ENCODE peak calls at places on chromosomes 11 and 22, in eight cellular contexts. One of them, this sample, is unnamed. For H3K27me3 and H3K9me3, the result is how much of the 10 kb centered on the place peaks cover.

GRCh38 chr11:76892305-76892704 is 31.6 kb downstream of the ACER3 start:
- DNase-seq in adrenal gland: no peak
- DNase-seq in IMR-90: no peak
- DNase-seq in Peyer's patch: no peak
- DNase-seq in tibial nerve: no peak
- DNase-seq in GM12878: no peak
- DNase-seq in esophagus squamous epithelium: no peak
- DNase-seq in ovary: no peak
- DNase-seq in this sample: no peak

GRCh38 chr11:78418584-78419211 is 1.1 kb upstream of the GAB2 start:
- DNase-seq in adrenal gland: no peak
- DNase-seq in IMR-90: peak
- DNase-seq in Peyer's patch: no peak
- DNase-seq in tibial nerve: peak
- DNase-seq in GM12878: no peak
- DNase-seq in esophagus squamous epithelium: no peak
- DNase-seq in ovary: no peak
- DNase-seq in this sample: no peak

GRCh38 chr22:44550666-44551491 is 52.8 kb upstream of the RTL6 start:
- DNase-seq in adrenal gland: peak
- DNase-seq in IMR-90: peak
- DNase-seq in Peyer's patch: no peak
- DNase-seq in tibial nerve: no peak
- DNase-seq in GM12878: peak
- DNase-seq in esophagus squamous epithelium: no peak
- DNase-seq in ovary: peak
- DNase-seq in this sample: no peak

GRCh38 chr11:115199501-115199900 is 304.7 kb downstream of the CADM1 start:
- DNase-seq in adrenal gland: no peak
- DNase-seq in IMR-90: peak
- DNase-seq in Peyer's patch: no peak
- DNase-seq in tibial nerve: no peak
- DNase-seq in GM12878: no peak
- DNase-seq in esophagus squamous epithelium: no peak
- DNase-seq in ovary: no peak
- DNase-seq in this sample: no peak

GRCh38 chr11:118581057-118581456 is 8.8 kb downstream of the ARCN1 start:
- DNase-seq in adrenal gland: no peak
- DNase-seq in IMR-90: no peak
- DNase-seq in Peyer's patch: no peak
- DNase-seq in tibial nerve: no peak
- DNase-seq in GM12878: no peak
- DNase-seq in esophagus squamous epithelium: no peak
- DNase-seq in ovary: no peak
- DNase-seq in this sample: no peak

GRCh38 chr11:14886509-14886908 is 5.5 kb downstream of the CYP2R1 start:
- DNase-seq in adrenal gland: no peak
- DNase-seq in IMR-90: no peak
- DNase-seq in Peyer's patch: no peak
- DNase-seq in tibial nerve: no peak
- DNase-seq in GM12878: no peak
- DNase-seq in esophagus squamous epithelium: no peak
- DNase-seq in ovary: no peak
- DNase-seq in this sample: no peak

GRCh38 chr11:106854429-106854828 is 163.8 kb downstream of the GUCY1A2 start:
- DNase-seq in adrenal gland: no peak
- DNase-seq in IMR-90: no peak
- DNase-seq in Peyer's patch: no peak
- DNase-seq in tibial nerve: no peak
- DNase-seq in GM12878: no peak
- DNase-seq in esophagus squamous epithelium: no peak
- DNase-seq in ovary: no peak
- DNase-seq in this sample: no peak

GRCh38 chr22:19801340-19802000 is 40.9 kb downstream of the TBX1 start:
- DNase-seq in adrenal gland: no peak
- DNase-seq in IMR-90: no peak
- DNase-seq in Peyer's patch: no peak
- DNase-seq in tibial nerve: no peak
- DNase-seq in GM12878: no peak
- DNase-seq in esophagus squamous epithelium: no peak
- DNase-seq in ovary: no peak
- DNase-seq in this sample: no peak

GRCh38 chr22:37303821-37304274 is 21.5 kb downstream of the CYTH4 start:
- DNase-seq in adrenal gland: peak
- DNase-seq in IMR-90: peak
- DNase-seq in Peyer's patch: no peak
- DNase-seq in tibial nerve: no peak
- DNase-seq in GM12878: no peak
- DNase-seq in esophagus squamous epithelium: no peak
- DNase-seq in ovary: no peak
- DNase-seq in this sample: no peak

GRCh38 chr11:43327987-43328386 is 16.2 kb downstream of the API5 start:
- DNase-seq in adrenal gland: no peak
- DNase-seq in IMR-90: peak
- DNase-seq in Peyer's patch: no peak
- DNase-seq in tibial nerve: no peak
- DNase-seq in GM12878: no peak
- DNase-seq in esophagus squamous epithelium: no peak
- DNase-seq in ovary: no peak
- DNase-seq in this sample: no peak

GRCh38 chr11:93740031-93740801 is 1.1 kb downstream of the TAF1D start:
- DNase-seq in adrenal gland: no peak
- DNase-seq in IMR-90: peak
- DNase-seq in Peyer's patch: no peak
- DNase-seq in tibial nerve: no peak
- DNase-seq in GM12878: no peak
- DNase-seq in esophagus squamous epithelium: no peak
- DNase-seq in ovary: peak
- DNase-seq in this sample: peak

GRCh38 chr11:131867457-131868257 is 497.2 kb downstream of the NTM start:
- DNase-seq in adrenal gland: peak
- DNase-seq in IMR-90: peak
- DNase-seq in Peyer's patch: peak
- DNase-seq in tibial nerve: peak
- DNase-seq in GM12878: no peak
- DNase-seq in esophagus squamous epithelium: no peak
- DNase-seq in ovary: no peak
- DNase-seq in this sample: peak

GRCh38 chr11:75849917-75850316 is 34.9 kb downstream of the UVRAG start:
- DNase-seq in adrenal gland: no peak
- DNase-seq in IMR-90: no peak
- DNase-seq in Peyer's patch: no peak
- DNase-seq in tibial nerve: no peak
- DNase-seq in GM12878: no peak
- DNase-seq in esophagus squamous epithelium: no peak
- DNase-seq in ovary: no peak
- DNase-seq in this sample: no peak

GRCh38 chr22:35467788-35468187 is 67.8 kb downstream of the MCM5 start:
- DNase-seq in adrenal gland: peak
- DNase-seq in IMR-90: peak
- DNase-seq in Peyer's patch: peak
- DNase-seq in tibial nerve: peak
- DNase-seq in GM12878: no peak
- DNase-seq in esophagus squamous epithelium: no peak
- DNase-seq in ovary: peak
- DNase-seq in this sample: peak

GRCh38 chr22:19805821-19806212 is 45.2 kb downstream of the TBX1 start:
- DNase-seq in adrenal gland: no peak
- DNase-seq in IMR-90: no peak
- DNase-seq in Peyer's patch: no peak
- DNase-seq in tibial nerve: no peak
- DNase-seq in GM12878: no peak
- DNase-seq in esophagus squamous epithelium: no peak
- DNase-seq in ovary: no peak
- DNase-seq in this sample: no peak

GRCh38 chr11:80722616-80723015 is 1281.8 kb upstream of the TENM4 start:
- DNase-seq in adrenal gland: no peak
- DNase-seq in IMR-90: no peak
- DNase-seq in Peyer's patch: no peak
- DNase-seq in tibial nerve: no peak
- DNase-seq in GM12878: no peak
- DNase-seq in esophagus squamous epithelium: no peak
- DNase-seq in ovary: no peak
- DNase-seq in this sample: no peak

GRCh38 chr11:63870351-63871197 is 31.7 kb downstream of the MARK2 start:
- DNase-seq in adrenal gland: no peak
- DNase-seq in IMR-90: peak
- DNase-seq in Peyer's patch: peak
- DNase-seq in tibial nerve: no peak
- DNase-seq in GM12878: no peak
- DNase-seq in esophagus squamous epithelium: no peak
- DNase-seq in ovary: no peak
- DNase-seq in this sample: no peak
- TF ChIP-seq POLR2A in adrenal gland: no peak
- TF ChIP-seq POLR2A in IMR-90: no peak
- TF ChIP-seq POLR2A in Peyer's patch: no peak
- TF ChIP-seq POLR2A in tibial nerve: no peak
- TF ChIP-seq POLR2A in GM12878: no peak
- TF ChIP-seq POLR2A in esophagus squamous epithelium: no peak
- TF ChIP-seq POLR2A in ovary: no peak
- TF ChIP-seq POLR2A in this sample: no peak

DNA sequence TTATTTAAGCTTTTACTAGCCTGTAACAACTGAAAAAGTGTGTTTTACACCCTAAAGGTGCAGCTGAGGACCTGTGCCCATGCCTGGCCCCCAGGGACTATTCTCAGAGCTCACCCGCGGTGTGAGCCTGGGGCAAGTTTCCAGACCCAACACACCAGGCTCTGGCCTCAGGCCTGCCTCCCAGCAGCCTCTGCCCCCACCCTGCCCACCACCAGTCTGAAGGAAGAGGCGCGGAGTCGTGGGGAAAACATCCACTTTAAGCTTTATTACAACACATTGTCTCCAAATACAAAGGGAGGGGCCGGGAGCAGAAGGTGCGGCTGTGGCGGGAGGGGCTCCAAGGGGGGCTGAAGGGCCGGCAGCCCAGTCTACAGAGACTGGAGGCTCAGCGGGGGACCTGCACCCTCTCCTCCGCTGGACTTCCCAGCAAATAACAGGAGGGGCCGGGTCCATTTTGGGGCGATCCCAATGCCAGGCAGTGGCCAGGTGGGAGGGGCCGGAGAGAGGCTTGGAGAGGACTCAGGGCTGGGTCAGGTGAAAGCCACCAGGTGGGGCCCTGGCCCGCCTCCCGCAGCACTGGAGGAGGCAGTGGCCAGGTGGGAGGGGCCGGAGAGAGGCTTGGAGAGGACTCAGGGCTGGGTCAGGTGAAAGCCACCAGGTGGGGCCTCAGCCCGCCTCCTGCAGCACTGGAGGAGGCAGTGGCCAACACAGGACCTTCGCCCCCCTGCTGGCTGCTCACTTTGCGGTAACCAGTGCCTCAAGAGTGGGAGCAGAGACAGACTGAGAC is 18.1 kb downstream of the DUSP8 start:
- DNase-seq in adrenal gland: no peak
- DNase-seq in IMR-90: no peak
- DNase-seq in Peyer's patch: peak
- DNase-seq in tibial nerve: no peak
- DNase-seq in GM12878: no peak
- DNase-seq in esophagus squamous epithelium: no peak
- DNase-seq in ovary: no peak
- DNase-seq in this sample: peak
- H3K27me3 ChIP-seq in adrenal gland: under half
- H3K27me3 ChIP-seq in IMR-90: under half
- H3K27me3 ChIP-seq in Peyer's patch: under half
- H3K27me3 ChIP-seq in tibial nerve: under half
- H3K27me3 ChIP-seq in GM12878: under half
- H3K27me3 ChIP-seq in esophagus squamous epithelium: under half
- H3K27me3 ChIP-seq in ovary: under half
- H3K27me3 ChIP-seq in this sample: under half

GRCh38 chr11:117468888-117469287 is 141.2 kb downstream of the CEP164 start:
- DNase-seq in adrenal gland: no peak
- DNase-seq in IMR-90: no peak
- DNase-seq in Peyer's patch: no peak
- DNase-seq in tibial nerve: no peak
- DNase-seq in GM12878: no peak
- DNase-seq in esophagus squamous epithelium: no peak
- DNase-seq in ovary: no peak
- DNase-seq in this sample: no peak
- H3K9me3 ChIP-seq in adrenal gland: under half
- H3K9me3 ChIP-seq in IMR-90: under half
- H3K9me3 ChIP-seq in Peyer's patch: under half
- H3K9me3 ChIP-seq in tibial nerve: under half
- H3K9me3 ChIP-seq in GM12878: under half
- H3K9me3 ChIP-seq in esophagus squamous epithelium: under half
- H3K9me3 ChIP-seq in ovary: under half
- H3K9me3 ChIP-seq in this sample: under half

DNA sequence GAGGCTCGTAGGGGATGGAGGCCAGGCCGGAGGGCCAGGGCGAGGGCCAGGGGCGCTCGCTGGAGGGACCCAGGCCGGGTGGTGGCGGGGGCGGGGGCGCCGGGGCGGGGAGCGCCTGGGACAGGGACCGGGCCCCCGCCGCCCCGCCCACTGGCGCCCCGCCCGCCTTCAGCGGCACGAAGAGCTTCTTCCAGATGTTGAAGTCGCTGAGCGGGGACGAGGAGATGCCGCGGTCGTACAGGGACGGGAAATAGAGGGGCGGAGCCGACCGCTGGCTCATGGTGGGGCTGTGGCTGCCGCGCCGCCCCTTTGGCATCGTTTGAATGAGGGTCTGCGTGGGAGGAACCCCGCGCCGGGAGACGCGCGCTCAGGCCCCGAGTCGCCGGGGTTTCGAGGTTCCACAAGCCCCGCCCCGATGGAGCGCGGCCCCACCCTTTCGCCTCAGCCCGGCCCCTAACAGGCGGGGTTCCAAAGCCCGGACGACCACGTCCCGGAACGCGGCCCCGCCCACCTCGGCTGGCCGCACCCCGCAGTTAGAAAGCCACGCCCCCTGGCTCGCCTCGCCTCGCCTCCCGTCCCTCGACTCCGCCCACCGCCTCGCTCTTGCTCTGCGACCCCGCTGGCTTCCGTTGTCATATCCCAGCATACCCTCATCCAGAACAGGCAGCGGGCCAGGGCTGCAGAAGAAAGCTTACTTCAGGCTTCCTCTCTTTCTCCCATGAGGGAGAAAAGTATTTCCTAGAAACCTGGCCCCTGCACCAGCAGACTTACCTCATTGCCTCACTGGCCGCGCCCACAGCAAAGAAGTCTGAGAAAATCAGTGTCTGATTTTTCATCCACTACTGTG is at the start of gene C11orf91:
- DNase-seq in adrenal gland: peak
- DNase-seq in IMR-90: peak
- DNase-seq in Peyer's patch: peak
- DNase-seq in tibial nerve: peak
- DNase-seq in GM12878: peak
- DNase-seq in esophagus squamous epithelium: peak
- DNase-seq in ovary: peak
- DNase-seq in this sample: peak
- TF ChIP-seq POLR2A in adrenal gland: peak
- TF ChIP-seq POLR2A in IMR-90: peak
- TF ChIP-seq POLR2A in Peyer's patch: peak
- TF ChIP-seq POLR2A in tibial nerve: peak
- TF ChIP-seq POLR2A in GM12878: no peak
- TF ChIP-seq POLR2A in esophagus squamous epithelium: peak
- TF ChIP-seq POLR2A in ovary: peak
- TF ChIP-seq POLR2A in this sample: no peak

This sample was measured in breast epithelium.